ENCODE peak calls at places on chromosome 4, in four cellular contexts. One of them, this sample, is unnamed. For H3K36me3, the result is how much of the 10 kb centered on the place peaks cover.

GRCh38 chr4:56909083-56909981 is 1.6 kb downstream of the REST start:
- DNase-seq in GM12878: no peak
- DNase-seq in H1: no peak
- DNase-seq in HepG2: peak
- DNase-seq in this sample: no peak

GRCh38 chr4:124167602-124168001 is 544.9 kb downstream of the ANKRD50 start:
- DNase-seq in GM12878: no peak
- DNase-seq in H1: no peak
- DNase-seq in HepG2: no peak
- DNase-seq in this sample: no peak

GRCh38 chr4:128393111-128393704 is 105.6 kb upstream of the PGRMC2 start:
- DNase-seq in GM12878: no peak
- DNase-seq in HepG2: no peak
- DNase-seq in H1: no peak
- DNase-seq in this sample: no peak

GRCh38 chr4:124181045-124181444 is 531.5 kb downstream of the ANKRD50 start:
- DNase-seq in GM12878: no peak
- DNase-seq in H1: no peak
- DNase-seq in HepG2: no peak
- DNase-seq in this sample: no peak

GRCh38 chr4:182488886-182489285 is 245.7 kb downstream of the TENM3 start:
- DNase-seq in GM12878: no peak
- DNase-seq in H1: no peak
- DNase-seq in HepG2: no peak
- DNase-seq in this sample: no peak

GRCh38 chr4:73936969-73937368 is 44.9 kb downstream of the PF4 start:
- DNase-seq in H1: no peak
- DNase-seq in HepG2: no peak
- DNase-seq in GM12878: no peak
- DNase-seq in this sample: no peak

GRCh38 chr4:84565951-84566350 is 17.0 kb upstream of the CDS1 start:
- DNase-seq in H1: no peak
- DNase-seq in HepG2: no peak
- DNase-seq in GM12878: no peak
- DNase-seq in this sample: no peak

GRCh38 chr4:120071192-120071795 is 4.6 kb upstream of the MAD2L1 start:
- DNase-seq in HepG2: peak
- DNase-seq in GM12878: no peak
- DNase-seq in H1: no peak
- DNase-seq in this sample: peak

GRCh38 chr4:59381591-59381990 is 1818.5 kb upstream of the ADGRL3 start:
- DNase-seq in HepG2: no peak
- DNase-seq in H1: no peak
- DNase-seq in GM12878: no peak
- DNase-seq in this sample: no peak

GRCh38 chr4:108051343-108051742 is 61.7 kb downstream of the HADH start:
- DNase-seq in H1: no peak
- DNase-seq in HepG2: no peak
- DNase-seq in GM12878: no peak
- DNase-seq in this sample: no peak

GRCh38 chr4:22969314-22969896 is 276.7 kb downstream of the GBA3 start:
- DNase-seq in HepG2: peak
- DNase-seq in GM12878: no peak
- DNase-seq in H1: no peak
- DNase-seq in this sample: no peak

GRCh38 chr4:47510036-47510435 is 25.0 kb downstream of the ATP10D start:
- DNase-seq in HepG2: no peak
- DNase-seq in H1: no peak
- DNase-seq in GM12878: no peak
- DNase-seq in this sample: no peak

GRCh38 chr4:146099585-146099984 is 75.9 kb upstream of the LSM6 start:
- DNase-seq in HepG2: no peak
- DNase-seq in GM12878: no peak
- DNase-seq in H1: no peak
- DNase-seq in this sample: no peak

GRCh38 chr4:54930226-54930625 is 195.2 kb downstream of the KDR start:
- DNase-seq in HepG2: no peak
- DNase-seq in GM12878: no peak
- DNase-seq in H1: no peak
- DNase-seq in this sample: no peak

GRCh38 chr4:54228064-54228527 is 997 bp upstream of the PDGFRA start:
- DNase-seq in H1: no peak
- DNase-seq in HepG2: peak
- DNase-seq in GM12878: no peak
- DNase-seq in this sample: peak

GRCh38 chr4:130393246-130394041 is 1297.5 kb downstream of the C4orf33 start:
- DNase-seq in GM12878: no peak
- DNase-seq in HepG2: peak
- DNase-seq in H1: no peak
- DNase-seq in this sample: no peak

GRCh38 chr4:183300070-183300469 is 20.0 kb downstream of the CLDN22 start:
- DNase-seq in GM12878: no peak
- DNase-seq in HepG2: no peak
- DNase-seq in H1: no peak
- DNase-seq in this sample: peak

GRCh38 chr4:99087887-99088484 is 602 bp downstream of the ADH5 start:
- DNase-seq in HepG2: peak
- DNase-seq in GM12878: no peak
- DNase-seq in H1: no peak
- DNase-seq in this sample: peak

GRCh38 chr4:47050986-47051725 is 19.8 kb downstream of the GABRB1 start:
- DNase-seq in H1: no peak
- DNase-seq in GM12878: no peak
- DNase-seq in HepG2: no peak
- DNase-seq in this sample: no peak

GRCh38 chr4:72770708-72771107 is 201.7 kb upstream of the ADAMTS3 start:
- DNase-seq in HepG2: no peak
- DNase-seq in H1: no peak
- DNase-seq in GM12878: no peak
- DNase-seq in this sample: no peak

GRCh38 chr4:101279377-101279871 is 67.9 kb downstream of the PPP3CA start:
- DNase-seq in HepG2: no peak
- DNase-seq in H1: no peak
- DNase-seq in GM12878: no peak
- DNase-seq in this sample: no peak
- TF ChIP-seq SUZ12 in HepG2: no peak
- TF ChIP-seq SUZ12 in H1: no peak
- TF ChIP-seq SUZ12 in GM12878: no peak
- TF ChIP-seq SUZ12 in this sample: no peak

DNA sequence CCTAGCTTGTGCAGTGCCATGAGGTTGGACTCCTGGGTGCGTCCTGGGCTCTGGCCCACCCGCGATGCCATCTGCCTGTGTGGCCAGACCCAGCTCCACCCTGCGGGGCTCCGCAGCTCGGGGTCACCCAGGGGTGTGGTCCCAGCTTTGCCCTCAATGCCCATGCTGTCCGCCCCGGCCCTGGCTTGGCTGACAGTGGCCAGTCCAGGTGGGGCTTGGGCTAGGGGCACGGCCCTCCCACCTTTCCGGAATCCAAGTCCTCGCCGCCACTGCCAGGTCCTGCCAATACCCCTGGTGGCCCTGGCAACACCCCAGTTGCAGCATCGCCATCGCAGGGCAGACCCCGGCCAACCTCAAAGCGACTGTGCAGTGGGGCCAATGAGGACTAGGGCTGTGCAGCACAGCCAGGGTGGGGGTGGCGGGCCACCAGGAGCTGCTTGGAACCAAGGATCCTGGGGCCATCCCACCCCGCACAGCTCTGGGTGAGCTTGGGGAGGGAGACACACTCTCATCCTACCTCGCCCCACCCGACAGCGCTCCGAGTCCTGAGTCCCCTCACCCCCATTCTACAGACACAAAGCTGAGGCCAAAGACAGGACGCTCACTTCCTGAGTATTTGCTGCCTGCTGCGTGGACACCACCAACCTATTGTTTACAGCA is 80.9 kb downstream of the ZNF718 start:
- DNase-seq in GM12878: no peak
- DNase-seq in H1: no peak
- DNase-seq in HepG2: no peak
- DNase-seq in this sample: no peak
- H3K36me3 ChIP-seq in GM12878: under half
- H3K36me3 ChIP-seq in H1: under half
- H3K36me3 ChIP-seq in HepG2: under half
- H3K36me3 ChIP-seq in this sample: under half

DNA sequence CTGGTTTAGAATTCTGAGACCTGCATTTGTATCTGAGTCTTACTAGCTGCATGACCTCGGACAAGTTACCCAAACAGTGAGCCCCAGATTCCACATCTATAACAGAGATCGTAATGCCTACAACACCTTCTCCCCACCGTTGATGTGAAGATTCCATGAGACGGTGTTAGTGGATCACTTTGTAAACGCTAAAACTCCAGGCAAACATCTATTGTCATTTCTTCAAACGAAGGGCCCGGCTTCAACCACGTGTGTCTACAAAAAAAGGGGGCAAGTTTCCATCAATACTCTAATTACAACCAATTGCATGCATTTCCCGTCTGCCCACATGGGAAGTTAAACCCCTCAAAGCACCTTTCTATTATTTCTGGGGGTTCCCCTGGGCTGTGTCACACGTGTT is 99.1 kb upstream of the ENPP6 start:
- DNase-seq in HepG2: no peak
- DNase-seq in GM12878: no peak
- DNase-seq in H1: no peak
- DNase-seq in this sample: no peak
- TF ChIP-seq SUZ12 in HepG2: no peak
- TF ChIP-seq SUZ12 in GM12878: no peak
- TF ChIP-seq SUZ12 in H1: no peak
- TF ChIP-seq SUZ12 in this sample: no peak

GRCh38 chr4:143199503-143199902 is 14.8 kb downstream of the USP38 start:
- DNase-seq in GM12878: no peak
- DNase-seq in H1: no peak
- DNase-seq in HepG2: no peak
- DNase-seq in this sample: no peak

GRCh38 chr4:143202824-143203223 is 18.1 kb downstream of the USP38 start:
- DNase-seq in H1: no peak
- DNase-seq in GM12878: no peak
- DNase-seq in HepG2: no peak
- DNase-seq in this sample: no peak

GRCh38 chr4:143207555-143207954 is 22.8 kb downstream of the USP38 start:
- DNase-seq in H1: no peak
- DNase-seq in HepG2: peak
- DNase-seq in GM12878: no peak
- DNase-seq in this sample: no peak

GRCh38 chr4:143203577-143203976 is 18.9 kb downstream of the USP38 start:
- DNase-seq in H1: no peak
- DNase-seq in GM12878: no peak
- DNase-seq in HepG2: no peak
- DNase-seq in this sample: no peak
- H3K36me3 ChIP-seq in H1: under half
- H3K36me3 ChIP-seq in GM12878: under half
- H3K36me3 ChIP-seq in HepG2: half or more
- H3K36me3 ChIP-seq in this sample: under half

This sample was measured in NT2/D1.